ENCODE peak calls at places on chromosome 18, in eight cellular contexts. One of them, this sample, is unnamed.

GRCh38 chr18:51447351-51447896 is 249.9 kb upstream of the MEX3C start:
- DNase-seq in hepatocyte: peak
- DNase-seq in stimulated activated CD8-positive, alpha-beta memory T cell treated with anti-CD3 and anti-CD28 coated beads, Interleukin-7, amount 100 ng/mL, for 24 hours: no peak
- DNase-seq in head of caudate nucleus: peak
- DNase-seq in right cardiac atrium: peak
- DNase-seq in NCI-H526 treated with DMSO at 0.1 percent for 48 hours: no peak
- DNase-seq in activated CD4-positive, CD25-positive, alpha-beta regulatory T cell treated with anti-CD3 and anti-CD28 coated beads, Interleukin-2, amount 50 U/mL, for 72 hours: no peak
- DNase-seq in EH: no peak
- DNase-seq in this sample: peak

GRCh38 chr18:38909972-38910371 is 1344.4 kb upstream of the CELF4 start:
- DNase-seq in activated CD4-positive, CD25-positive, alpha-beta regulatory T cell treated with anti-CD3 and anti-CD28 coated beads, Interleukin-2, amount 50 U/mL, for 72 hours: no peak
- DNase-seq in NCI-H526 treated with DMSO at 0.1 percent for 48 hours: no peak
- DNase-seq in head of caudate nucleus: no peak
- DNase-seq in right cardiac atrium: no peak
- DNase-seq in stimulated activated CD8-positive, alpha-beta memory T cell treated with anti-CD3 and anti-CD28 coated beads, Interleukin-7, amount 100 ng/mL, for 24 hours: no peak
- DNase-seq in EH: no peak
- DNase-seq in hepatocyte: no peak
- DNase-seq in this sample: no peak

GRCh38 chr18:37930640-37931039 is 365.0 kb upstream of the CELF4 start:
- DNase-seq in head of caudate nucleus: no peak
- DNase-seq in EH: no peak
- DNase-seq in right cardiac atrium: no peak
- DNase-seq in stimulated activated CD8-positive, alpha-beta memory T cell treated with anti-CD3 and anti-CD28 coated beads, Interleukin-7, amount 100 ng/mL, for 24 hours: no peak
- DNase-seq in activated CD4-positive, CD25-positive, alpha-beta regulatory T cell treated with anti-CD3 and anti-CD28 coated beads, Interleukin-2, amount 50 U/mL, for 72 hours: no peak
- DNase-seq in hepatocyte: no peak
- DNase-seq in NCI-H526 treated with DMSO at 0.1 percent for 48 hours: no peak
- DNase-seq in this sample: no peak

GRCh38 chr18:55455938-55456337 is 132.1 kb downstream of the TCF4 start:
- DNase-seq in activated CD4-positive, CD25-positive, alpha-beta regulatory T cell treated with anti-CD3 and anti-CD28 coated beads, Interleukin-2, amount 50 U/mL, for 72 hours: no peak
- DNase-seq in EH: no peak
- DNase-seq in head of caudate nucleus: no peak
- DNase-seq in NCI-H526 treated with DMSO at 0.1 percent for 48 hours: peak
- DNase-seq in right cardiac atrium: no peak
- DNase-seq in hepatocyte: no peak
- DNase-seq in stimulated activated CD8-positive, alpha-beta memory T cell treated with anti-CD3 and anti-CD28 coated beads, Interleukin-7, amount 100 ng/mL, for 24 hours: no peak
- DNase-seq in this sample: no peak

GRCh38 chr18:46405832-46406538 is 251.0 kb downstream of the LOXHD1 start:
- DNase-seq in stimulated activated CD8-positive, alpha-beta memory T cell treated with anti-CD3 and anti-CD28 coated beads, Interleukin-7, amount 100 ng/mL, for 24 hours: no peak
- DNase-seq in right cardiac atrium: no peak
- DNase-seq in head of caudate nucleus: no peak
- DNase-seq in hepatocyte: no peak
- DNase-seq in activated CD4-positive, CD25-positive, alpha-beta regulatory T cell treated with anti-CD3 and anti-CD28 coated beads, Interleukin-2, amount 50 U/mL, for 72 hours: no peak
- DNase-seq in NCI-H526 treated with DMSO at 0.1 percent for 48 hours: no peak
- DNase-seq in EH: no peak
- DNase-seq in this sample: no peak

GRCh38 chr18:9413586-9413985 is 61.7 kb upstream of the RALBP1 start:
- DNase-seq in NCI-H526 treated with DMSO at 0.1 percent for 48 hours: no peak
- DNase-seq in activated CD4-positive, CD25-positive, alpha-beta regulatory T cell treated with anti-CD3 and anti-CD28 coated beads, Interleukin-2, amount 50 U/mL, for 72 hours: no peak
- DNase-seq in stimulated activated CD8-positive, alpha-beta memory T cell treated with anti-CD3 and anti-CD28 coated beads, Interleukin-7, amount 100 ng/mL, for 24 hours: no peak
- DNase-seq in hepatocyte: no peak
- DNase-seq in EH: peak
- DNase-seq in right cardiac atrium: no peak
- DNase-seq in head of caudate nucleus: no peak
- DNase-seq in this sample: peak

GRCh38 chr18:15165048-15165447 is 417.1 kb downstream of the ANKRD30B start:
- DNase-seq in NCI-H526 treated with DMSO at 0.1 percent for 48 hours: no peak
- DNase-seq in right cardiac atrium: peak
- DNase-seq in head of caudate nucleus: peak
- DNase-seq in EH: no peak
- DNase-seq in activated CD4-positive, CD25-positive, alpha-beta regulatory T cell treated with anti-CD3 and anti-CD28 coated beads, Interleukin-2, amount 50 U/mL, for 72 hours: no peak
- DNase-seq in hepatocyte: no peak
- DNase-seq in stimulated activated CD8-positive, alpha-beta memory T cell treated with anti-CD3 and anti-CD28 coated beads, Interleukin-7, amount 100 ng/mL, for 24 hours: no peak
- DNase-seq in this sample: no peak

GRCh38 chr18:59461171-59461570 is 102.1 kb upstream of the LMAN1 start:
- DNase-seq in stimulated activated CD8-positive, alpha-beta memory T cell treated with anti-CD3 and anti-CD28 coated beads, Interleukin-7, amount 100 ng/mL, for 24 hours: no peak
- DNase-seq in right cardiac atrium: no peak
- DNase-seq in hepatocyte: no peak
- DNase-seq in EH: peak
- DNase-seq in NCI-H526 treated with DMSO at 0.1 percent for 48 hours: no peak
- DNase-seq in activated CD4-positive, CD25-positive, alpha-beta regulatory T cell treated with anti-CD3 and anti-CD28 coated beads, Interleukin-2, amount 50 U/mL, for 72 hours: no peak
- DNase-seq in head of caudate nucleus: no peak
- DNase-seq in this sample: no peak

GRCh38 chr18:21739604-21740473 is 753 bp upstream of the MIB1 start:
- DNase-seq in right cardiac atrium: peak
- DNase-seq in stimulated activated CD8-positive, alpha-beta memory T cell treated with anti-CD3 and anti-CD28 coated beads, Interleukin-7, amount 100 ng/mL, for 24 hours: no peak
- DNase-seq in hepatocyte: no peak
- DNase-seq in activated CD4-positive, CD25-positive, alpha-beta regulatory T cell treated with anti-CD3 and anti-CD28 coated beads, Interleukin-2, amount 50 U/mL, for 72 hours: no peak
- DNase-seq in EH: no peak
- DNase-seq in NCI-H526 treated with DMSO at 0.1 percent for 48 hours: peak
- DNase-seq in head of caudate nucleus: peak
- DNase-seq in this sample: no peak

GRCh38 chr18:14978962-14979535 is 231.1 kb downstream of the ANKRD30B start:
- DNase-seq in EH: no peak
- DNase-seq in hepatocyte: no peak
- DNase-seq in NCI-H526 treated with DMSO at 0.1 percent for 48 hours: no peak
- DNase-seq in head of caudate nucleus: peak
- DNase-seq in activated CD4-positive, CD25-positive, alpha-beta regulatory T cell treated with anti-CD3 and anti-CD28 coated beads, Interleukin-2, amount 50 U/mL, for 72 hours: no peak
- DNase-seq in stimulated activated CD8-positive, alpha-beta memory T cell treated with anti-CD3 and anti-CD28 coated beads, Interleukin-7, amount 100 ng/mL, for 24 hours: no peak
- DNase-seq in right cardiac atrium: peak
- DNase-seq in this sample: peak

GRCh38 chr18:13688191-13689136 is 37.9 kb downstream of the FAM210A start:
- DNase-seq in right cardiac atrium: no peak
- DNase-seq in hepatocyte: no peak
- DNase-seq in NCI-H526 treated with DMSO at 0.1 percent for 48 hours: no peak
- DNase-seq in activated CD4-positive, CD25-positive, alpha-beta regulatory T cell treated with anti-CD3 and anti-CD28 coated beads, Interleukin-2, amount 50 U/mL, for 72 hours: no peak
- DNase-seq in head of caudate nucleus: no peak
- DNase-seq in EH: no peak
- DNase-seq in stimulated activated CD8-positive, alpha-beta memory T cell treated with anti-CD3 and anti-CD28 coated beads, Interleukin-7, amount 100 ng/mL, for 24 hours: no peak
- DNase-seq in this sample: no peak

GRCh38 chr18:6565336-6566081 is 150.8 kb upstream of the L3MBTL4 start:
- DNase-seq in hepatocyte: no peak
- DNase-seq in NCI-H526 treated with DMSO at 0.1 percent for 48 hours: no peak
- DNase-seq in activated CD4-positive, CD25-positive, alpha-beta regulatory T cell treated with anti-CD3 and anti-CD28 coated beads, Interleukin-2, amount 50 U/mL, for 72 hours: no peak
- DNase-seq in head of caudate nucleus: no peak
- DNase-seq in EH: no peak
- DNase-seq in stimulated activated CD8-positive, alpha-beta memory T cell treated with anti-CD3 and anti-CD28 coated beads, Interleukin-7, amount 100 ng/mL, for 24 hours: no peak
- DNase-seq in right cardiac atrium: no peak
- DNase-seq in this sample: no peak

GRCh38 chr18:11506871-11507270 is 102.5 kb upstream of the SLC35G4 start:
- DNase-seq in head of caudate nucleus: no peak
- DNase-seq in EH: no peak
- DNase-seq in right cardiac atrium: no peak
- DNase-seq in hepatocyte: no peak
- DNase-seq in activated CD4-positive, CD25-positive, alpha-beta regulatory T cell treated with anti-CD3 and anti-CD28 coated beads, Interleukin-2, amount 50 U/mL, for 72 hours: no peak
- DNase-seq in stimulated activated CD8-positive, alpha-beta memory T cell treated with anti-CD3 and anti-CD28 coated beads, Interleukin-7, amount 100 ng/mL, for 24 hours: no peak
- DNase-seq in NCI-H526 treated with DMSO at 0.1 percent for 48 hours: no peak
- DNase-seq in this sample: no peak

GRCh38 chr18:54843302-54843701 is 15.0 kb downstream of the RAB27B start:
- DNase-seq in EH: peak
- DNase-seq in NCI-H526 treated with DMSO at 0.1 percent for 48 hours: no peak
- DNase-seq in head of caudate nucleus: no peak
- DNase-seq in activated CD4-positive, CD25-positive, alpha-beta regulatory T cell treated with anti-CD3 and anti-CD28 coated beads, Interleukin-2, amount 50 U/mL, for 72 hours: no peak
- DNase-seq in right cardiac atrium: no peak
- DNase-seq in stimulated activated CD8-positive, alpha-beta memory T cell treated with anti-CD3 and anti-CD28 coated beads, Interleukin-7, amount 100 ng/mL, for 24 hours: no peak
- DNase-seq in hepatocyte: no peak
- DNase-seq in this sample: no peak

GRCh38 chr18:79947054-79947755 is 4.2 kb downstream of the SLC66A2 start:
- DNase-seq in activated CD4-positive, CD25-positive, alpha-beta regulatory T cell treated with anti-CD3 and anti-CD28 coated beads, Interleukin-2, amount 50 U/mL, for 72 hours: peak
- DNase-seq in hepatocyte: no peak
- DNase-seq in right cardiac atrium: no peak
- DNase-seq in stimulated activated CD8-positive, alpha-beta memory T cell treated with anti-CD3 and anti-CD28 coated beads, Interleukin-7, amount 100 ng/mL, for 24 hours: no peak
- DNase-seq in NCI-H526 treated with DMSO at 0.1 percent for 48 hours: no peak
- DNase-seq in EH: peak
- DNase-seq in head of caudate nucleus: peak
- DNase-seq in this sample: no peak

GRCh38 chr18:51211552-51211951 is 14.1 kb upstream of the MEX3C start:
- DNase-seq in hepatocyte: no peak
- DNase-seq in activated CD4-positive, CD25-positive, alpha-beta regulatory T cell treated with anti-CD3 and anti-CD28 coated beads, Interleukin-2, amount 50 U/mL, for 72 hours: peak
- DNase-seq in right cardiac atrium: peak
- DNase-seq in stimulated activated CD8-positive, alpha-beta memory T cell treated with anti-CD3 and anti-CD28 coated beads, Interleukin-7, amount 100 ng/mL, for 24 hours: no peak
- DNase-seq in NCI-H526 treated with DMSO at 0.1 percent for 48 hours: no peak
- DNase-seq in EH: peak
- DNase-seq in head of caudate nucleus: no peak
- DNase-seq in this sample: peak

GRCh38 chr18:995641-996040 is 91.0 kb downstream of the ADCYAP1 start:
- DNase-seq in NCI-H526 treated with DMSO at 0.1 percent for 48 hours: no peak
- DNase-seq in stimulated activated CD8-positive, alpha-beta memory T cell treated with anti-CD3 and anti-CD28 coated beads, Interleukin-7, amount 100 ng/mL, for 24 hours: no peak
- DNase-seq in hepatocyte: no peak
- DNase-seq in head of caudate nucleus: no peak
- DNase-seq in EH: peak
- DNase-seq in activated CD4-positive, CD25-positive, alpha-beta regulatory T cell treated with anti-CD3 and anti-CD28 coated beads, Interleukin-2, amount 50 U/mL, for 72 hours: no peak
- DNase-seq in right cardiac atrium: no peak
- DNase-seq in this sample: no peak